ENCODE peak calls at places on chromosomes 6 and 20, in six cellular contexts. One of them, this sample, is unnamed.
A peak's percentile ranks its signal among the peaks of the same experiment; 100 is the strongest.

GRCh38 chr6:124393536-124393935 is 568.7 kb upstream of the RNF217 start:
- DNase-seq in posterior cingulate gyrus: no peak
- DNase-seq in left ventricle myocardium inferior: no peak
- DNase-seq in ELR: peak; percentile 22
- DNase-seq in stimulated activated CD4-positive, alpha-beta T cell treated with anti-CD3 and anti-CD28 coated beads, Interleukin-12 subunit alpha, Interleukin-12 subunit beta, amount 100 ng/mL, for 4 hours: no peak
- DNase-seq in AG10803: no peak
- DNase-seq in this sample: no peak

GRCh38 chr20:57709823-57710799 is at the start of gene PMEPA1:
- DNase-seq in posterior cingulate gyrus: peak; percentile 97
- DNase-seq in left ventricle myocardium inferior: peak; percentile 94
- DNase-seq in ELR: peak; percentile 90
- DNase-seq in stimulated activated CD4-positive, alpha-beta T cell treated with anti-CD3 and anti-CD28 coated beads, Interleukin-12 subunit alpha, Interleukin-12 subunit beta, amount 100 ng/mL, for 4 hours: peak; percentile 91
- DNase-seq in AG10803: peak; percentile 96
- DNase-seq in this sample: peak; percentile 92

GRCh38 chr6:157608221-157609075 is 214.6 kb upstream of the SNX9 start:
- DNase-seq in posterior cingulate gyrus: no peak
- DNase-seq in left ventricle myocardium inferior: no peak
- DNase-seq in ELR: no peak
- DNase-seq in stimulated activated CD4-positive, alpha-beta T cell treated with anti-CD3 and anti-CD28 coated beads, Interleukin-12 subunit alpha, Interleukin-12 subunit beta, amount 100 ng/mL, for 4 hours: no peak
- DNase-seq in AG10803: no peak
- DNase-seq in this sample: no peak

GRCh38 chr6:36938536-36938935 is 16.0 kb upstream of the PI16 start:
- DNase-seq in posterior cingulate gyrus: no peak
- DNase-seq in left ventricle myocardium inferior: no peak
- DNase-seq in ELR: peak; percentile 90
- DNase-seq in stimulated activated CD4-positive, alpha-beta T cell treated with anti-CD3 and anti-CD28 coated beads, Interleukin-12 subunit alpha, Interleukin-12 subunit beta, amount 100 ng/mL, for 4 hours: no peak
- DNase-seq in AG10803: peak; percentile 83
- DNase-seq in this sample: peak; percentile 74

GRCh38 chr20:8228315-8228714 is 96.2 kb downstream of the PLCB1 start:
- DNase-seq in posterior cingulate gyrus: no peak
- DNase-seq in left ventricle myocardium inferior: no peak
- DNase-seq in ELR: no peak
- DNase-seq in stimulated activated CD4-positive, alpha-beta T cell treated with anti-CD3 and anti-CD28 coated beads, Interleukin-12 subunit alpha, Interleukin-12 subunit beta, amount 100 ng/mL, for 4 hours: no peak
- DNase-seq in AG10803: no peak
- DNase-seq in this sample: no peak

GRCh38 chr6:46258249-46258648 is 87.5 kb upstream of the ENPP5 start:
- DNase-seq in posterior cingulate gyrus: no peak
- DNase-seq in left ventricle myocardium inferior: no peak
- DNase-seq in ELR: no peak
- DNase-seq in stimulated activated CD4-positive, alpha-beta T cell treated with anti-CD3 and anti-CD28 coated beads, Interleukin-12 subunit alpha, Interleukin-12 subunit beta, amount 100 ng/mL, for 4 hours: no peak
- DNase-seq in AG10803: no peak
- DNase-seq in this sample: no peak

GRCh38 chr6:163710552-163710951 is 296.0 kb downstream of the QKI start:
- DNase-seq in posterior cingulate gyrus: no peak
- DNase-seq in left ventricle myocardium inferior: no peak
- DNase-seq in ELR: no peak
- DNase-seq in stimulated activated CD4-positive, alpha-beta T cell treated with anti-CD3 and anti-CD28 coated beads, Interleukin-12 subunit alpha, Interleukin-12 subunit beta, amount 100 ng/mL, for 4 hours: no peak
- DNase-seq in AG10803: no peak
- DNase-seq in this sample: no peak

GRCh38 chr6:89048985-89049384 is 31.6 kb upstream of the PNRC1 start:
- DNase-seq in posterior cingulate gyrus: no peak
- DNase-seq in left ventricle myocardium inferior: no peak
- DNase-seq in ELR: peak; percentile 64
- DNase-seq in stimulated activated CD4-positive, alpha-beta T cell treated with anti-CD3 and anti-CD28 coated beads, Interleukin-12 subunit alpha, Interleukin-12 subunit beta, amount 100 ng/mL, for 4 hours: no peak
- DNase-seq in AG10803: peak; percentile 38
- DNase-seq in this sample: no peak

GRCh38 chr6:72715119-72715518 is 93.3 kb downstream of the KCNQ5 start:
- DNase-seq in posterior cingulate gyrus: no peak
- DNase-seq in left ventricle myocardium inferior: no peak
- DNase-seq in ELR: no peak
- DNase-seq in stimulated activated CD4-positive, alpha-beta T cell treated with anti-CD3 and anti-CD28 coated beads, Interleukin-12 subunit alpha, Interleukin-12 subunit beta, amount 100 ng/mL, for 4 hours: no peak
- DNase-seq in AG10803: no peak
- DNase-seq in this sample: no peak

GRCh38 chr6:73969982-73970960 is 274.3 kb downstream of the CD109 start:
- DNase-seq in posterior cingulate gyrus: no peak
- DNase-seq in left ventricle myocardium inferior: no peak
- DNase-seq in ELR: peak; percentile 82
- DNase-seq in stimulated activated CD4-positive, alpha-beta T cell treated with anti-CD3 and anti-CD28 coated beads, Interleukin-12 subunit alpha, Interleukin-12 subunit beta, amount 100 ng/mL, for 4 hours: no peak
- DNase-seq in AG10803: peak; percentile 77
- DNase-seq in this sample: no peak

GRCh38 chr20:40714109-40714508 is 25.1 kb upstream of the MAFB start:
- DNase-seq in posterior cingulate gyrus: no peak
- DNase-seq in left ventricle myocardium inferior: no peak
- DNase-seq in ELR: no peak
- DNase-seq in stimulated activated CD4-positive, alpha-beta T cell treated with anti-CD3 and anti-CD28 coated beads, Interleukin-12 subunit alpha, Interleukin-12 subunit beta, amount 100 ng/mL, for 4 hours: no peak
- DNase-seq in AG10803: no peak
- DNase-seq in this sample: no peak

GRCh38 chr6:36615018-36615761 is 21.0 kb downstream of the SRSF3 start:
- DNase-seq in posterior cingulate gyrus: peak; percentile 54
- DNase-seq in left ventricle myocardium inferior: no peak
- DNase-seq in ELR: peak; percentile 77
- DNase-seq in stimulated activated CD4-positive, alpha-beta T cell treated with anti-CD3 and anti-CD28 coated beads, Interleukin-12 subunit alpha, Interleukin-12 subunit beta, amount 100 ng/mL, for 4 hours: no peak
- DNase-seq in AG10803: peak; percentile 73
- DNase-seq in this sample: peak; percentile 63

GRCh38 chr20:47790032-47790965 is 5.0 kb upstream of the SULF2 start:
- DNase-seq in posterior cingulate gyrus: no peak
- DNase-seq in left ventricle myocardium inferior: no peak
- DNase-seq in ELR: peak; percentile 31
- DNase-seq in stimulated activated CD4-positive, alpha-beta T cell treated with anti-CD3 and anti-CD28 coated beads, Interleukin-12 subunit alpha, Interleukin-12 subunit beta, amount 100 ng/mL, for 4 hours: no peak
- DNase-seq in AG10803: peak; percentile 87
- DNase-seq in this sample: peak; percentile 89

GRCh38 chr6:20581070-20581469 is 46.8 kb downstream of the CDKAL1 start:
- DNase-seq in posterior cingulate gyrus: no peak
- DNase-seq in left ventricle myocardium inferior: no peak
- DNase-seq in ELR: no peak
- DNase-seq in stimulated activated CD4-positive, alpha-beta T cell treated with anti-CD3 and anti-CD28 coated beads, Interleukin-12 subunit alpha, Interleukin-12 subunit beta, amount 100 ng/mL, for 4 hours: no peak
- DNase-seq in AG10803: no peak
- DNase-seq in this sample: no peak

GRCh38 chr6:24412294-24412693 is 9.6 kb downstream of the MRS2 start:
- DNase-seq in posterior cingulate gyrus: no peak
- DNase-seq in left ventricle myocardium inferior: no peak
- DNase-seq in ELR: no peak
- DNase-seq in stimulated activated CD4-positive, alpha-beta T cell treated with anti-CD3 and anti-CD28 coated beads, Interleukin-12 subunit alpha, Interleukin-12 subunit beta, amount 100 ng/mL, for 4 hours: no peak
- DNase-seq in AG10803: no peak
- DNase-seq in this sample: no peak

GRCh38 chr20:10360878-10361277 is 73.1 kb downstream of the MKKS start:
- DNase-seq in posterior cingulate gyrus: no peak
- DNase-seq in left ventricle myocardium inferior: no peak
- DNase-seq in ELR: no peak
- DNase-seq in stimulated activated CD4-positive, alpha-beta T cell treated with anti-CD3 and anti-CD28 coated beads, Interleukin-12 subunit alpha, Interleukin-12 subunit beta, amount 100 ng/mL, for 4 hours: no peak
- DNase-seq in AG10803: no peak
- DNase-seq in this sample: no peak

GRCh38 chr6:7758456-7758855 is 32.6 kb downstream of the BMP6 start:
- DNase-seq in posterior cingulate gyrus: no peak
- DNase-seq in left ventricle myocardium inferior: no peak
- DNase-seq in ELR: peak; percentile 73
- DNase-seq in stimulated activated CD4-positive, alpha-beta T cell treated with anti-CD3 and anti-CD28 coated beads, Interleukin-12 subunit alpha, Interleukin-12 subunit beta, amount 100 ng/mL, for 4 hours: no peak
- DNase-seq in AG10803: peak; percentile 99
- DNase-seq in this sample: peak; percentile 38

GRCh38 chr6:140909620-140910019 is 1223.1 kb upstream of the GJE1 start:
- DNase-seq in posterior cingulate gyrus: no peak
- DNase-seq in left ventricle myocardium inferior: no peak
- DNase-seq in ELR: peak; percentile 9
- DNase-seq in stimulated activated CD4-positive, alpha-beta T cell treated with anti-CD3 and anti-CD28 coated beads, Interleukin-12 subunit alpha, Interleukin-12 subunit beta, amount 100 ng/mL, for 4 hours: no peak
- DNase-seq in AG10803: no peak
- DNase-seq in this sample: no peak

GRCh38 chr20:47343007-47343472 is 13.5 kb downstream of the ZMYND8 start:
- DNase-seq in posterior cingulate gyrus: no peak
- DNase-seq in left ventricle myocardium inferior: no peak
- DNase-seq in ELR: no peak
- DNase-seq in stimulated activated CD4-positive, alpha-beta T cell treated with anti-CD3 and anti-CD28 coated beads, Interleukin-12 subunit alpha, Interleukin-12 subunit beta, amount 100 ng/mL, for 4 hours: no peak
- DNase-seq in AG10803: no peak
- DNase-seq in this sample: no peak

GRCh38 chr6:139029470-139030210 is 1.1 kb downstream of the ABRACL start:
- DNase-seq in posterior cingulate gyrus: peak; percentile 76
- DNase-seq in left ventricle myocardium inferior: peak; percentile 64
- DNase-seq in ELR: peak; percentile 47
- DNase-seq in stimulated activated CD4-positive, alpha-beta T cell treated with anti-CD3 and anti-CD28 coated beads, Interleukin-12 subunit alpha, Interleukin-12 subunit beta, amount 100 ng/mL, for 4 hours: no peak
- DNase-seq in AG10803: peak; percentile 58
- DNase-seq in this sample: peak; percentile 11

GRCh38 chr20:6836821-6837374 is 69.4 kb downstream of the BMP2 start:
- DNase-seq in posterior cingulate gyrus: no peak
- DNase-seq in left ventricle myocardium inferior: no peak
- DNase-seq in ELR: no peak
- DNase-seq in stimulated activated CD4-positive, alpha-beta T cell treated with anti-CD3 and anti-CD28 coated beads, Interleukin-12 subunit alpha, Interleukin-12 subunit beta, amount 100 ng/mL, for 4 hours: no peak
- DNase-seq in AG10803: no peak
- DNase-seq in this sample: no peak

GRCh38 chr20:8786383-8786782 is 282.5 kb upstream of the PLCB4 start:
- DNase-seq in posterior cingulate gyrus: no peak
- DNase-seq in left ventricle myocardium inferior: no peak
- DNase-seq in ELR: no peak
- DNase-seq in stimulated activated CD4-positive, alpha-beta T cell treated with anti-CD3 and anti-CD28 coated beads, Interleukin-12 subunit alpha, Interleukin-12 subunit beta, amount 100 ng/mL, for 4 hours: no peak
- DNase-seq in AG10803: no peak
- DNase-seq in this sample: no peak

GRCh38 chr6:17233531-17233930 is 47.6 kb upstream of the RBM24 start:
- DNase-seq in posterior cingulate gyrus: no peak
- DNase-seq in left ventricle myocardium inferior: no peak
- DNase-seq in ELR: peak; percentile 79
- DNase-seq in stimulated activated CD4-positive, alpha-beta T cell treated with anti-CD3 and anti-CD28 coated beads, Interleukin-12 subunit alpha, Interleukin-12 subunit beta, amount 100 ng/mL, for 4 hours: no peak
- DNase-seq in AG10803: no peak
- DNase-seq in this sample: peak; percentile 4

GRCh38 chr20:60007452-60007851 is 49.2 kb downstream of the CDH26 start:
- DNase-seq in posterior cingulate gyrus: no peak
- DNase-seq in left ventricle myocardium inferior: no peak
- DNase-seq in ELR: no peak
- DNase-seq in stimulated activated CD4-positive, alpha-beta T cell treated with anti-CD3 and anti-CD28 coated beads, Interleukin-12 subunit alpha, Interleukin-12 subunit beta, amount 100 ng/mL, for 4 hours: no peak
- DNase-seq in AG10803: peak; percentile 17
- DNase-seq in this sample: no peak

GRCh38 chr20:48286571-48287551 is 501.6 kb upstream of the SULF2 start:
- DNase-seq in posterior cingulate gyrus: no peak
- DNase-seq in left ventricle myocardium inferior: no peak
- DNase-seq in ELR: no peak
- DNase-seq in stimulated activated CD4-positive, alpha-beta T cell treated with anti-CD3 and anti-CD28 coated beads, Interleukin-12 subunit alpha, Interleukin-12 subunit beta, amount 100 ng/mL, for 4 hours: no peak
- DNase-seq in AG10803: no peak
- DNase-seq in this sample: no peak

GRCh38 chr20:6142348-6142993 is 19.6 kb upstream of the FERMT1 start:
- DNase-seq in posterior cingulate gyrus: no peak
- DNase-seq in left ventricle myocardium inferior: no peak
- DNase-seq in ELR: peak; percentile 65
- DNase-seq in stimulated activated CD4-positive, alpha-beta T cell treated with anti-CD3 and anti-CD28 coated beads, Interleukin-12 subunit alpha, Interleukin-12 subunit beta, amount 100 ng/mL, for 4 hours: peak; percentile 31
- DNase-seq in AG10803: peak; percentile 65
- DNase-seq in this sample: no peak

GRCh38 chr20:35854697-35855434 is 83.1 kb downstream of the PHF20 start:
- DNase-seq in posterior cingulate gyrus: no peak
- DNase-seq in left ventricle myocardium inferior: no peak
- DNase-seq in ELR: no peak
- DNase-seq in stimulated activated CD4-positive, alpha-beta T cell treated with anti-CD3 and anti-CD28 coated beads, Interleukin-12 subunit alpha, Interleukin-12 subunit beta, amount 100 ng/mL, for 4 hours: no peak
- DNase-seq in AG10803: peak; percentile 69
- DNase-seq in this sample: no peak

GRCh38 chr20:24584078-24584477 is 114.6 kb downstream of the SYNDIG1 start:
- DNase-seq in posterior cingulate gyrus: no peak
- DNase-seq in left ventricle myocardium inferior: no peak
- DNase-seq in ELR: no peak
- DNase-seq in stimulated activated CD4-positive, alpha-beta T cell treated with anti-CD3 and anti-CD28 coated beads, Interleukin-12 subunit alpha, Interleukin-12 subunit beta, amount 100 ng/mL, for 4 hours: no peak
- DNase-seq in AG10803: no peak
- DNase-seq in this sample: no peak

GRCh38 chr6:34510299-34510698 is 44.4 kb downstream of the PACSIN1 start:
- DNase-seq in posterior cingulate gyrus: no peak
- DNase-seq in left ventricle myocardium inferior: peak; percentile 2
- DNase-seq in ELR: no peak
- DNase-seq in stimulated activated CD4-positive, alpha-beta T cell treated with anti-CD3 and anti-CD28 coated beads, Interleukin-12 subunit alpha, Interleukin-12 subunit beta, amount 100 ng/mL, for 4 hours: no peak
- DNase-seq in AG10803: no peak
- DNase-seq in this sample: no peak

This sample was measured in PC-9.